ENCODE peak calls at places on chromosome 14, in five cellular contexts. X is right atrium auricular region, W is thoracic aorta, K is stomach, O is left ventricle myocardium inferior. D is an unnamed sample. For H3K36me3 and H3K4me1, the result is how much of the 10 kb centered on the place peaks cover.

GRCh38 chr14:94077111-94077821 is 3.7 kb downstream of the DDX24 start:
- DNase-seq in X (no peak), W (no peak), K (no peak), O (no peak), D (no peak)

GRCh38 chr14:104545151-104545931 is 34.2 kb upstream of the C14orf180 start:
- DNase-seq in X (no peak), W (no peak), K (no peak), O (no peak), D (no peak)

GRCh38 chr14:71651228-71651627 is 281.0 kb upstream of the RGS6 start:
- DNase-seq in X (no peak), W (peak), K (no peak), O (no peak), D (no peak)

GRCh38 chr14:52227559-52228222 is 39.8 kb upstream of the PTGDR start:
- DNase-seq in X (no peak), W (no peak), K (no peak), O (no peak), D (no peak)

GRCh38 chr14:106694638-106695393 is 1168.4 kb downstream of the TMEM121 start:
- DNase-seq in X (no peak), W (no peak), K (no peak), O (peak), D (peak)

GRCh38 chr14:68020493-68020892 is 200.9 kb downstream of the RAD51B start:
- DNase-seq in X (no peak), W (no peak), K (no peak), O (no peak), D (no peak)

GRCh38 chr14:37592288-37593274 is 2.5 kb downstream of the FOXA1 start:
- DNase-seq in X (no peak), W (no peak), K (no peak), O (no peak), D (no peak)

GRCh38 chr14:100067971-100068959 is 3.0 kb downstream of the EVL start:
- DNase-seq in X (peak), W (no peak), K (peak), O (peak), D (no peak)

GRCh38 chr14:65496178-65496993 is 83.9 kb downstream of the FUT8 start:
- DNase-seq in X (no peak), W (no peak), K (no peak), O (no peak), D (no peak)

GRCh38 chr14:21268612-21269251 is 510 bp downstream of the HNRNPC start:
- DNase-seq in X (no peak), W (no peak), K (peak), O (no peak), D (no peak)

GRCh38 chr14:38125484-38125912 is 82.2 kb upstream of the SSTR1 start:
- DNase-seq in X (no peak), W (no peak), K (no peak), O (no peak), D (peak)

GRCh38 chr14:39102265-39102968 is 618 bp downstream of the SEC23A start:
- DNase-seq in X (no peak), W (no peak), K (peak), O (peak), D (peak)

GRCh38 chr14:59177229-59177628 is 11.2 kb upstream of the DAAM1 start:
- DNase-seq in X (no peak), W (no peak), K (no peak), O (no peak), D (no peak)

GRCh38 chr14:100221419-100222218 is 17.3 kb upstream of the YY1 start:
- DNase-seq in X (peak), W (no peak), K (peak), O (peak), D (no peak)

GRCh38 chr14:96042218-96042930 is 3.2 kb downstream of the C14orf132 start:
- DNase-seq in X (no peak), W (no peak), K (no peak), O (no peak), D (no peak)

GRCh38 chr14:20692111-20692751 is 3.7 kb downstream of the ANG start:
- DNase-seq in X (no peak), W (no peak), K (no peak), O (no peak), D (no peak)

GRCh38 chr14:50139192-50139591 is 22.8 kb upstream of the VCPKMT start:
- DNase-seq in X (no peak), W (no peak), K (no peak), O (no peak), D (no peak)

GRCh38 chr14:68757618-68758081 is 35.2 kb downstream of the ZFP36L1 start:
- DNase-seq in X (no peak), W (no peak), K (no peak), O (peak), D (no peak)

GRCh38 chr14:56738020-56738419 is 72.3 kb downstream of the OTX2 start:
- DNase-seq in X (no peak), W (no peak), K (no peak), O (no peak), D (no peak)

GRCh38 chr14:68373124-68373646 is 419.7 kb downstream of the ZFP36L1 start:
- DNase-seq in X (no peak), W (no peak), K (no peak), O (no peak), D (no peak)

GRCh38 chr14:68682166-68683103 is 110.4 kb downstream of the ZFP36L1 start:
- DNase-seq in X (peak), W (peak), K (no peak), O (no peak), D (no peak)

GRCh38 chr14:105486333-105486973 is at the start of gene CRIP1:
- DNase-seq in X (no peak), W (no peak), K (no peak), O (peak), D (no peak)

GRCh38 chr14:95698287-95698686 is 12.1 kb downstream of the TCL1B start:
- DNase-seq in X (no peak), W (no peak), K (no peak), O (no peak), D (no peak)

GRCh38 chr14:53850714-53851296 is 105.8 kb downstream of the BMP4 start:
- DNase-seq in X (no peak), W (no peak), K (no peak), O (no peak), D (no peak)

GRCh38 chr14:93207468-93208308 is 632 bp downstream of the UBR7 start:
- DNase-seq in X (no peak), W (no peak), K (peak), O (peak), D (peak)

GRCh38 chr14:72792051-72792788 is 101.7 kb downstream of the DPF3 start:
- DNase-seq in X (no peak), W (peak), K (no peak), O (peak), D (no peak)

GRCh38 chr14:103100281-103101121 is 6.0 kb downstream of the EXOC3L4 start:
- DNase-seq in X (no peak), W (no peak), K (no peak), O (no peak), D (peak)

GRCh38 chr14:20327005-20327869 is 5.8 kb downstream of the CCNB1IP1 start:
- DNase-seq in X (no peak), W (no peak), K (no peak), O (no peak), D (no peak)

GRCh38 chr14:43765474-43765873 is 741.6 kb downstream of the FSCB start:
- DNase-seq in X (no peak), W (no peak), K (no peak), O (no peak), D (no peak)

GRCh38 chr14:105952222-105952621 is 425.8 kb downstream of the TMEM121 start:
- DNase-seq in X (no peak), W (no peak), K (no peak), O (no peak), D (no peak)

GRCh38 chr14:104130974-104131651 is 7.3 kb upstream of the KIF26A start:
- DNase-seq in X (no peak), W (no peak), K (peak), O (peak), D (peak)

GRCh38 chr14:54565236-54566151 is 1.4 kb upstream of the SAMD4A start:
- DNase-seq in X (peak), W (peak), K (peak), O (peak), D (peak)

GRCh38 chr14:93295541-93296220 is 37.2 kb downstream of the BTBD7 start:
- DNase-seq in X (no peak), W (no peak), K (no peak), O (no peak), D (no peak)

GRCh38 chr14:53528114-53528513 is 375.0 kb upstream of the DDHD1 start:
- DNase-seq in X (no peak), W (no peak), K (no peak), O (no peak), D (no peak)

GRCh38 chr14:63908667-63909264 is 56.0 kb downstream of the SYNE2 start:
- DNase-seq in X (no peak), W (no peak), K (no peak), O (no peak), D (no peak)

GRCh38 chr14:63909984-63910383 is 57.2 kb downstream of the SYNE2 start:
- DNase-seq in X (no peak), W (no peak), K (no peak), O (no peak), D (no peak)

GRCh38 chr14:63905370-63905769 is 52.6 kb downstream of the SYNE2 start:
- DNase-seq in X (no peak), W (no peak), K (no peak), O (no peak), D (no peak)

DNA sequence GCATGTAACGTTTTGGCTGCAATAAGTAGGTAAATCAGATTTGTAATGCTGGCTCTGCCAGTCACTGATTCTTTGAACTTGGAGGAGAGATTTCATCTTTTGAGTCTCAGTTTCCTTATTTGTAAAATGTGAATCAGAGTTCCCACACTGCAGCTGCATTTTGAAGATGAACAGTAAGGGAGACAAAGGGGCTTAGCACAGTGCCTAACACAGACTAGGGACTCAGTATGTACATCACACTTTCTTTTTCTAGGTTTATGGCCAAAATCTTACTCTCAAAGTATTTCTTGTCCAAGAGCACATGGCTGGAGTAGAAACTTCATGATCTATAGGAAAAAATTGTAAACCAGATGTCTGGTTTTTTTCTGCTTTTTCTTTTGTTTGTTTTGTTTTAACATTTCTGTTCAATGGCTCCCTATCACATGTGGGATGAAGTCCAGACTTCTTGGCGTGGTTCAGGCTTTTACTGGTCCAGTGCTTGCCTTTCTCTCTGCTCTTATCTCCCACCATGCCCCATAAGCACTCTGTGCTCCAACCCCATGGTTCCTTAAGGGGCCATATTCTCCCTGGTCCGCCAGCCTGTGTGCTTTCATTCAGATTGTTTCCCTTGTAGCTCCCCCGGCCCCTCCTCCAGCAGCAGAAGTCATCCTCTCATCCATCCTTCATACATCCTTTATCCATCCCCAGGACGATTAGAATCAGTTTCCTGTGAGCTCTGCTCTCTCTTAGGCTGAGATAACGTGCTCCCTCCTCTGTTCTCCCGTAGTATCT is 58.0 kb downstream of the SYNE2 start:
- DNase-seq in X (no peak), W (no peak), K (no peak), O (no peak), D (no peak)
- H3K27ac ChIP-seq in X (no peak), W (no peak), K (no peak), O (no peak), D (no peak)

GRCh38 chr14:90402009-90402408 is 5.2 kb downstream of the CALM1 start:
- DNase-seq in X (no peak), W (no peak), K (no peak), O (no peak), D (no peak)
- H3K36me3 ChIP-seq in X (half or more), W (under half), K (half or more), O (half or more), D (half or more)

GRCh38 chr14:91755560-91755959 is 23.7 kb upstream of the CATSPERB start:
- DNase-seq in X (no peak), W (no peak), K (no peak), O (no peak), D (no peak)
- H3K4me1 ChIP-seq in X (under half), W (under half), K (under half), O (under half), D (under half)

GRCh38 chr14:91870890-91871289 is 3.6 kb upstream of the TC2N start:
- DNase-seq in X (no peak), W (no peak), K (no peak), O (no peak), D (no peak)
- H3K27ac ChIP-seq in X (no peak), W (peak), K (peak), O (peak), D (no peak)

D was measured in pancreas.